ENCODE peak calls at places on chromosome 19, in nine cellular contexts. E, Q, T, S, R, D, X, P and M are unnamed samples.

GRCh38 chr19:16405797-16406196 is 66.0 kb downstream of the EPS15L1 start:
- DNase-seq in X (no peak), T (no peak), S (no peak), E (no peak), P (no peak), D (no peak), Q (no peak), R (no peak), M (no peak)

GRCh38 chr19:51407631-51408131 is 9.8 kb downstream of the SIGLEC10 start:
- DNase-seq in E (peak), P (no peak), T (peak), R (no peak), D (no peak), Q (no peak), S (no peak), X (peak), M (no peak)

GRCh38 chr19:15623711-15624318 is 8.8 kb downstream of the CYP4F8 start:
- DNase-seq in E (no peak), D (no peak), R (no peak), T (peak), Q (no peak), S (no peak), P (no peak), X (no peak), M (no peak)

GRCh38 chr19:41195675-41196497 is 2.9 kb downstream of the CYP2S1 start:
- DNase-seq in D (no peak), T (no peak), E (no peak), Q (no peak), R (no peak), P (peak), X (no peak), S (no peak), M (no peak)

GRCh38 chr19:5281588-5281987 is 59.0 kb downstream of the PTPRS start:
- DNase-seq in E (no peak), X (no peak), T (no peak), D (no peak), S (no peak), R (no peak), Q (no peak), P (no peak), M (no peak)

GRCh38 chr19:42528354-42529247 is at the start of gene CEACAM1:
- DNase-seq in P (peak), Q (no peak), D (no peak), T (no peak), S (peak), E (no peak), R (no peak), X (peak), M (no peak)

GRCh38 chr19:40623403-40624239 is 22.5 kb downstream of the LTBP4 start:
- DNase-seq in P (no peak), E (no peak), T (peak), X (no peak), S (no peak), Q (no peak), D (no peak), R (peak), M (peak)

GRCh38 chr19:38617283-38617763 is 430 bp downstream of the MAP4K1 start:
- DNase-seq in E (peak), S (peak), Q (no peak), X (no peak), R (no peak), T (no peak), P (no peak), D (no peak), M (no peak)

GRCh38 chr19:6801397-6802086 is 29.0 kb downstream of the VAV1 start:
- DNase-seq in P (peak), R (peak), D (peak), T (peak), X (peak), E (peak), S (peak), Q (peak), M (no peak)

GRCh38 chr19:17095141-17095919 is 19.8 kb downstream of the MYO9B start:
- DNase-seq in T (no peak), S (no peak), R (no peak), E (no peak), P (no peak), X (no peak), Q (no peak), D (no peak), M (no peak)

GRCh38 chr19:11435833-11436313 is 438 bp downstream of the PRKCSH start:
- DNase-seq in R (peak), P (no peak), X (no peak), Q (no peak), T (no peak), D (no peak), E (no peak), S (no peak), M (no peak)

GRCh38 chr19:45767881-45768643 is 990 bp downstream of the SIX5 start:
- DNase-seq in Q (peak), X (no peak), T (peak), P (peak), E (no peak), D (no peak), S (no peak), R (peak), M (peak)

GRCh38 chr19:47698631-47699359 is 14.4 kb upstream of the EHD2 start:
- DNase-seq in D (no peak), S (no peak), P (no peak), Q (no peak), X (no peak), R (no peak), E (no peak), T (no peak), M (no peak)

GRCh38 chr19:547117-547516 is 3.3 kb downstream of the GZMM start:
- DNase-seq in R (no peak), X (no peak), P (peak), T (peak), S (no peak), Q (no peak), E (no peak), D (no peak), M (no peak)

GRCh38 chr19:38679839-38680238 is 32.4 kb downstream of the ACTN4 start:
- DNase-seq in R (no peak), P (no peak), Q (no peak), D (no peak), E (no peak), X (no peak), T (no peak), S (no peak), M (no peak)

GRCh38 chr19:4889034-4889825 is 13.5 kb downstream of the ARRDC5 start:
- DNase-seq in S (no peak), E (no peak), X (no peak), P (no peak), D (no peak), R (no peak), T (no peak), Q (no peak), M (no peak)

GRCh38 chr19:40613669-40614594 is 12.8 kb downstream of the LTBP4 start:
- DNase-seq in Q (peak), R (no peak), S (peak), X (peak), E (peak), P (peak), T (peak), D (peak), M (peak)

GRCh38 chr19:51525731-51526130 is 5.7 kb downstream of the SIGLEC6 start:
- DNase-seq in P (no peak), E (no peak), S (no peak), T (no peak), R (no peak), D (no peak), X (no peak), Q (no peak), M (no peak)

GRCh38 chr19:55242517-55242916 is 14.0 kb upstream of the TMEM86B start:
- DNase-seq in R (no peak), D (no peak), Q (no peak), E (no peak), T (no peak), P (no peak), S (no peak), X (no peak), M (no peak)

GRCh38 chr19:31641591-31641990 is 292.4 kb upstream of the TSHZ3 start:
- DNase-seq in X (no peak), Q (no peak), E (no peak), S (no peak), T (no peak), D (no peak), R (no peak), P (no peak), M (no peak)

GRCh38 chr19:45613926-45614725 is 12.1 kb upstream of the GPR4 start:
- DNase-seq in Q (no peak), D (peak), R (no peak), P (peak), X (no peak), S (no peak), T (no peak), E (no peak), M (no peak)

GRCh38 chr19:10417598-10418280 is 2.6 kb upstream of the PDE4A start:
- DNase-seq in Q (peak), X (no peak), P (no peak), T (peak), R (no peak), S (no peak), E (no peak), D (no peak), M (no peak)

GRCh38 chr19:57269515-57270250 is 10.6 kb upstream of the ZNF460 start:
- DNase-seq in D (no peak), R (no peak), E (no peak), T (no peak), X (no peak), P (no peak), S (no peak), Q (no peak), M (no peak)

GRCh38 chr19:33226550-33227241 is 1.0 kb upstream of the SLC7A10 start:
- DNase-seq in Q (no peak), T (peak), X (no peak), S (no peak), E (no peak), D (no peak), R (no peak), P (no peak), M (peak)

GRCh38 chr19:58500242-58500641 is 11.6 kb downstream of the SLC27A5 start:
- DNase-seq in P (no peak), X (no peak), E (no peak), R (no peak), Q (no peak), D (no peak), S (no peak), T (no peak), M (no peak)

GRCh38 chr19:54209748-54210494 is 9.3 kb downstream of the RPS9 start:
- DNase-seq in T (no peak), Q (peak), D (no peak), E (no peak), R (peak), X (no peak), S (no peak), P (no peak), M (peak)

GRCh38 chr19:48915757-48916156 is 15.6 kb downstream of the NUCB1 start:
- DNase-seq in T (no peak), R (no peak), P (no peak), X (no peak), E (no peak), Q (no peak), D (no peak), S (no peak), M (no peak)

GRCh38 chr19:5081441-5082161 is 112.7 kb downstream of the KDM4B start:
- DNase-seq in E (no peak), D (no peak), R (no peak), X (no peak), Q (no peak), S (no peak), P (no peak), T (no peak), M (no peak)